ENCODE peak calls at places on chromosome 15, in six cellular contexts. One of them, this sample, is unnamed.

GRCh38 chr15:101307897-101308603 is 13.0 kb upstream of the SNRPA1 start:
- DNase-seq in SK-N-SH: peak
- DNase-seq in thyroid gland: no peak
- DNase-seq in GM12878: no peak
- DNase-seq in left lung: no peak
- DNase-seq in upper lobe of right lung: peak
- DNase-seq in this sample: no peak

GRCh38 chr15:29665441-29665985 is 156.8 kb downstream of the TJP1 start:
- DNase-seq in SK-N-SH: no peak
- DNase-seq in thyroid gland: no peak
- DNase-seq in GM12878: no peak
- DNase-seq in left lung: no peak
- DNase-seq in upper lobe of right lung: no peak
- DNase-seq in this sample: no peak

GRCh38 chr15:63987979-63988378 is 58.3 kb downstream of the DAPK2 start:
- DNase-seq in SK-N-SH: no peak
- DNase-seq in thyroid gland: no peak
- DNase-seq in GM12878: no peak
- DNase-seq in left lung: no peak
- DNase-seq in upper lobe of right lung: no peak
- DNase-seq in this sample: peak

GRCh38 chr15:82643992-82644391 is 3.2 kb downstream of the CPEB1 start:
- DNase-seq in SK-N-SH: no peak
- DNase-seq in thyroid gland: no peak
- DNase-seq in GM12878: no peak
- DNase-seq in left lung: no peak
- DNase-seq in upper lobe of right lung: no peak
- DNase-seq in this sample: no peak

GRCh38 chr15:83378921-83379561 is 68.1 kb upstream of the SH3GL3 start:
- DNase-seq in SK-N-SH: no peak
- DNase-seq in thyroid gland: peak
- DNase-seq in GM12878: no peak
- DNase-seq in left lung: no peak
- DNase-seq in upper lobe of right lung: no peak
- DNase-seq in this sample: no peak

GRCh38 chr15:62500325-62500724 is 335.2 kb upstream of the C2CD4B start:
- DNase-seq in SK-N-SH: no peak
- DNase-seq in thyroid gland: no peak
- DNase-seq in GM12878: no peak
- DNase-seq in left lung: no peak
- DNase-seq in upper lobe of right lung: no peak
- DNase-seq in this sample: no peak

GRCh38 chr15:68335251-68335650 is 57.7 kb downstream of the FEM1B start:
- DNase-seq in SK-N-SH: no peak
- DNase-seq in thyroid gland: no peak
- DNase-seq in GM12878: no peak
- DNase-seq in left lung: no peak
- DNase-seq in upper lobe of right lung: no peak
- DNase-seq in this sample: no peak

GRCh38 chr15:75693501-75694240 is 19.0 kb downstream of the CSPG4 start:
- DNase-seq in SK-N-SH: no peak
- DNase-seq in thyroid gland: no peak
- DNase-seq in GM12878: no peak
- DNase-seq in left lung: no peak
- DNase-seq in upper lobe of right lung: no peak
- DNase-seq in this sample: no peak

GRCh38 chr15:57551717-57552677 is 39.7 kb upstream of the MYZAP start:
- DNase-seq in SK-N-SH: no peak
- DNase-seq in thyroid gland: peak
- DNase-seq in GM12878: no peak
- DNase-seq in left lung: no peak
- DNase-seq in upper lobe of right lung: no peak
- DNase-seq in this sample: no peak

GRCh38 chr15:96047255-96047931 is 283.1 kb upstream of the NR2F2 start:
- DNase-seq in SK-N-SH: no peak
- DNase-seq in thyroid gland: no peak
- DNase-seq in GM12878: no peak
- DNase-seq in left lung: no peak
- DNase-seq in upper lobe of right lung: no peak
- DNase-seq in this sample: no peak

GRCh38 chr15:63833246-63833696 is 477 bp downstream of the HERC1 start:
- DNase-seq in SK-N-SH: peak
- DNase-seq in thyroid gland: peak
- DNase-seq in GM12878: no peak
- DNase-seq in left lung: peak
- DNase-seq in upper lobe of right lung: peak
- DNase-seq in this sample: peak

GRCh38 chr15:65365229-65365628 is 12.6 kb downstream of the IGDCC3 start:
- DNase-seq in SK-N-SH: no peak
- DNase-seq in thyroid gland: no peak
- DNase-seq in GM12878: no peak
- DNase-seq in left lung: no peak
- DNase-seq in upper lobe of right lung: no peak
- DNase-seq in this sample: no peak

GRCh38 chr15:26580943-26581342 is 191.9 kb downstream of the GABRB3 start:
- DNase-seq in SK-N-SH: no peak
- DNase-seq in thyroid gland: no peak
- DNase-seq in GM12878: no peak
- DNase-seq in left lung: no peak
- DNase-seq in upper lobe of right lung: no peak
- DNase-seq in this sample: no peak

GRCh38 chr15:42584031-42584765 is 8.8 kb downstream of the STARD9 start:
- DNase-seq in SK-N-SH: no peak
- DNase-seq in thyroid gland: no peak
- DNase-seq in GM12878: no peak
- DNase-seq in left lung: no peak
- DNase-seq in upper lobe of right lung: no peak
- DNase-seq in this sample: no peak

GRCh38 chr15:82838096-82838735 is 28.8 kb downstream of the WHAMM start:
- DNase-seq in SK-N-SH: no peak
- DNase-seq in thyroid gland: no peak
- DNase-seq in GM12878: no peak
- DNase-seq in left lung: no peak
- DNase-seq in upper lobe of right lung: no peak
- DNase-seq in this sample: no peak

DNA sequence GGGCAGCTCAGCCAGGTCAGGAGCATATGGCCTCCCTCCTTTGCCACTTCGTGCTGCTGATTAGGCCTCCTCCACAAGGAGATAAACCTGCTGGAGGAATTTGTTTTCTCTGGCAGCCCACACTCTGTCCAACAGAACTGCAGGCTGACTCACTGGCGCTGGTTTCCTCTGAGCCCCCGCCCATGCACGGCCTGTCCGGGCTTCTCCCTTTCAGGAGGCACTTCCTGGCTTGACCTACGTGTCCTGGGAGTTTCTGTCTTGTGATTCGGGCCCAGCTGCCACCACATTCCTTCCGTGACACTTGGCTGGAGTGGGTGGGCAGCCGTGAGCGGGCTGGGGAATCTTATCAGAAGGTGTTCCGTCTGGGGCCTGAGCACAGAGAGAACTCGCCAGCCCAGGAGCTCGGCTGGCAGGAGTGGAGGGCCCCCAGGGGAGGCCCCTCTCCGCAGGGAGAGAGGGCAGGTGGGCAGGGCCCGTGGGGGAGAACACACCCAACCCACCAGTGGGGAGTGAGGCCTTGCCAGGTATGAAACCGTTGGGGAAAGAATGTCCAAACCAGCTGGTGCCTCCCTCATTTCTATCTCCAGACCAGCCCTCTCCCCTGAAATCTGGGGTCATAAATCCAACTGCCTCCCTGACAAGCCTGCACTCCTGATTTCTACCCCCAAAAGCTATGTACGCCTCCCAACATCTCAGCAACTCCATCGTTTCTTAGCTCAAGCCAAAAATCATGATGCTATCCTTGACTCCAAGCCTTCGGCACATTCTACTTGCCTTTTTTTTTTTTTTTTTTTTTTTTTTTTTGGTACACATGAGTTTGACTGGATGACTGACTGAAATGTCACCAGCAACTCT is 110.6 kb upstream of the MEF2A start:
- DNase-seq in SK-N-SH: no peak
- DNase-seq in thyroid gland: peak
- DNase-seq in GM12878: no peak
- DNase-seq in left lung: peak
- DNase-seq in upper lobe of right lung: peak
- DNase-seq in this sample: no peak
- H3K4me3 ChIP-seq in SK-N-SH: no peak
- H3K4me3 ChIP-seq in thyroid gland: no peak
- H3K4me3 ChIP-seq in GM12878: no peak
- H3K4me3 ChIP-seq in left lung: no peak
- H3K4me3 ChIP-seq in upper lobe of right lung: no peak
- H3K4me3 ChIP-seq in this sample: no peak

GRCh38 chr15:88913017-88913849 is at the start of gene MFGE8:
- DNase-seq in SK-N-SH: peak
- DNase-seq in thyroid gland: peak
- DNase-seq in GM12878: no peak
- DNase-seq in left lung: peak
- DNase-seq in upper lobe of right lung: peak
- DNase-seq in this sample: peak
- TF ChIP-seq CTCF in SK-N-SH: no peak
- TF ChIP-seq CTCF in thyroid gland: no peak
- TF ChIP-seq CTCF in GM12878: no peak
- TF ChIP-seq CTCF in left lung: no peak
- TF ChIP-seq CTCF in upper lobe of right lung: peak
- TF ChIP-seq CTCF in this sample: no peak

DNA sequence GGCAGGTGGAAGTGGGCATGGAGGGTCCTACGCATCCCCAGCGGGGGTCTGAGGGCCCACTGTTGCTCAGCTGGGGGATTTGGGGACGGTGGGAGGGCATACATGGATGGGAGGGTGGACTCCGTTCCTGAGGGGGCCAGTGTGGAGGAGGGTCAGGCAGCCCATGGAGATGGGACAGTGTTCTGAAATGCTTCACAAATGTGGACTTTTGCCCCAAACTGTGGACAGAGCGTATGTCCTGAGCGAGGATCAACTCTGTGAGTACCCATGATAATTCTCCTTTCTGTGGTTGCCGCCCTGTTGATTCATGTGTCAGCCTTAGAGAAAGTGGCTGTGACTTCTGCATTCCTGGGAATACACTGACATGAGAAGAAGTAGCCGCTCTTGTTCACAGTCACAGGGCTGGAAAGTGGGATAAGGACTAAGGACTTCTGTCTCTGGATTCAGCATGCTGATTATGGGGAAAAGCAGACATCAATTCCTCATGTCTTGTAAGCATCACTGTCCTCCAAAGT is 33.4 kb downstream of the SMAD3 start:
- DNase-seq in SK-N-SH: no peak
- DNase-seq in thyroid gland: no peak
- DNase-seq in GM12878: no peak
- DNase-seq in left lung: no peak
- DNase-seq in upper lobe of right lung: no peak
- DNase-seq in this sample: no peak
- H3K4me3 ChIP-seq in SK-N-SH: no peak
- H3K4me3 ChIP-seq in thyroid gland: no peak
- H3K4me3 ChIP-seq in GM12878: no peak
- H3K4me3 ChIP-seq in left lung: no peak
- H3K4me3 ChIP-seq in upper lobe of right lung: peak
- H3K4me3 ChIP-seq in this sample: no peak

GRCh38 chr15:51724673-51725072 is 12.8 kb downstream of the LYSMD2 start:
- DNase-seq in SK-N-SH: no peak
- DNase-seq in thyroid gland: no peak
- DNase-seq in GM12878: no peak
- DNase-seq in left lung: no peak
- DNase-seq in upper lobe of right lung: no peak
- DNase-seq in this sample: no peak

GRCh38 chr15:51731549-51732267 is 5.7 kb downstream of the LYSMD2 start:
- DNase-seq in SK-N-SH: no peak
- DNase-seq in thyroid gland: no peak
- DNase-seq in GM12878: peak
- DNase-seq in left lung: no peak
- DNase-seq in upper lobe of right lung: no peak
- DNase-seq in this sample: peak

GRCh38 chr15:51724199-51724598 is 13.3 kb downstream of the LYSMD2 start:
- DNase-seq in SK-N-SH: no peak
- DNase-seq in thyroid gland: no peak
- DNase-seq in GM12878: no peak
- DNase-seq in left lung: no peak
- DNase-seq in upper lobe of right lung: no peak
- DNase-seq in this sample: no peak

GRCh38 chr15:51726302-51727073 is 11.0 kb downstream of the LYSMD2 start:
- DNase-seq in SK-N-SH: peak
- DNase-seq in thyroid gland: peak
- DNase-seq in GM12878: no peak
- DNase-seq in left lung: no peak
- DNase-seq in upper lobe of right lung: no peak
- DNase-seq in this sample: peak

GRCh38 chr15:51727141-51727897 is 10.1 kb downstream of the LYSMD2 start:
- DNase-seq in SK-N-SH: peak
- DNase-seq in thyroid gland: no peak
- DNase-seq in GM12878: no peak
- DNase-seq in left lung: no peak
- DNase-seq in upper lobe of right lung: no peak
- DNase-seq in this sample: peak
- TF ChIP-seq CTCF in SK-N-SH: peak
- TF ChIP-seq CTCF in thyroid gland: no peak
- TF ChIP-seq CTCF in GM12878: peak
- TF ChIP-seq CTCF in left lung: no peak
- TF ChIP-seq CTCF in upper lobe of right lung: no peak
- TF ChIP-seq CTCF in this sample: peak

DNA sequence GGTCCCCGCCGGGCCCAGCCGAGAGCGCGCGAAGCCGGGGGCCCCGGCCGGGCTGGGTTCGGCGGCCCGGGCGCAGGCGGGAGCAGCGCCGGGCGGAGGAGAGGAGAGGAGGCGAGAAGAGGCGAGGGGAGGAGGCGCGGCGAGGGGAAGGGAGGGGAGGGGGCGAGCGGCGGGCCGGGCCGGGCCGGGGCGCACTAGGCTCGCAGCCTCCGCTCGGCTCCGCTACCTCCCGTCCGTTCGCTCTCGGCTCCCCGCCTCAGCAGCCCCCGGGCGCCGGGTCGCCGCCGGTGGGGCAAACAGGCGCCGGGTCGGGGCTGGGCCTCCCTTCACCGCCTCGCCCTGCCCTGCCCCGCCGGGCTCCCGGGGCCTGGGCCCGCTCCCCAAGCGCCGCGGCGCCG is 335 bp downstream of the INSYN1 start:
- DNase-seq in SK-N-SH: peak
- DNase-seq in thyroid gland: peak
- DNase-seq in GM12878: no peak
- DNase-seq in left lung: no peak
- DNase-seq in upper lobe of right lung: no peak
- DNase-seq in this sample: no peak
- H3K4me3 ChIP-seq in SK-N-SH: peak
- H3K4me3 ChIP-seq in thyroid gland: peak
- H3K4me3 ChIP-seq in GM12878: no peak
- H3K4me3 ChIP-seq in left lung: peak
- H3K4me3 ChIP-seq in upper lobe of right lung: peak
- H3K4me3 ChIP-seq in this sample: no peak